ENCODE peak calls at places on chromosome 1, in four cellular contexts. One of them, this sample, is unnamed.

GRCh38 chr1:229310833-229311232 is 32.0 kb downstream of the CCSAP start:
- DNase-seq in thoracic aorta: no peak
- DNase-seq in NCI-H1105 treated with DMSO at 0.1 percent for 48 hours: no peak
- DNase-seq in M059J: no peak
- DNase-seq in this sample: no peak

GRCh38 chr1:230160957-230161771 is 94.1 kb downstream of the GALNT2 start:
- DNase-seq in thoracic aorta: no peak
- DNase-seq in NCI-H1105 treated with DMSO at 0.1 percent for 48 hours: no peak
- DNase-seq in M059J: no peak
- DNase-seq in this sample: no peak

GRCh38 chr1:23619299-23620188 is 60.2 kb upstream of the ID3 start:
- DNase-seq in thoracic aorta: no peak
- DNase-seq in NCI-H1105 treated with DMSO at 0.1 percent for 48 hours: no peak
- DNase-seq in M059J: peak; percentile 37
- DNase-seq in this sample: no peak

GRCh38 chr1:112713466-112714312 is 1.4 kb downstream of the PPM1J start:
- DNase-seq in thoracic aorta: no peak
- DNase-seq in NCI-H1105 treated with DMSO at 0.1 percent for 48 hours: no peak
- DNase-seq in M059J: no peak
- DNase-seq in this sample: no peak

GRCh38 chr1:244209955-244210354 is 158.9 kb downstream of the ZBTB18 start:
- DNase-seq in thoracic aorta: no peak
- DNase-seq in NCI-H1105 treated with DMSO at 0.1 percent for 48 hours: no peak
- DNase-seq in M059J: peak; percentile 49
- DNase-seq in this sample: no peak

GRCh38 chr1:105000793-105001192 is 1251.1 kb downstream of the AMY1C start:
- DNase-seq in thoracic aorta: no peak
- DNase-seq in NCI-H1105 treated with DMSO at 0.1 percent for 48 hours: no peak
- DNase-seq in M059J: no peak
- DNase-seq in this sample: no peak

GRCh38 chr1:93304716-93305138 is 41.0 kb upstream of the DR1 start:
- DNase-seq in thoracic aorta: peak; percentile 3
- DNase-seq in NCI-H1105 treated with DMSO at 0.1 percent for 48 hours: peak; percentile 70
- DNase-seq in M059J: peak; percentile 71
- DNase-seq in this sample: peak; percentile 1

GRCh38 chr1:30719406-30720270 is 3.7 kb downstream of the MATN1 start:
- DNase-seq in thoracic aorta: no peak
- DNase-seq in NCI-H1105 treated with DMSO at 0.1 percent for 48 hours: no peak
- DNase-seq in M059J: peak; percentile 69
- DNase-seq in this sample: peak; percentile 72

GRCh38 chr1:183632087-183632486 is 3.5 kb downstream of the ARPC5 start:
- DNase-seq in thoracic aorta: no peak
- DNase-seq in NCI-H1105 treated with DMSO at 0.1 percent for 48 hours: no peak
- DNase-seq in M059J: no peak
- DNase-seq in this sample: no peak

GRCh38 chr1:237650809-237651208 is 239.9 kb downstream of the ZP4 start:
- DNase-seq in thoracic aorta: no peak
- DNase-seq in NCI-H1105 treated with DMSO at 0.1 percent for 48 hours: no peak
- DNase-seq in M059J: no peak
- DNase-seq in this sample: no peak

This sample was measured in anterior cingulate cortex.